ENCODE peak calls at places on chromosomes 2 and 18, in ten cellular contexts. C, J, H, K, V, T, R, A, L and Y are unnamed samples.

GRCh38 chr18:42414756-42415454 is 459.9 kb downstream of the PIK3C3 start:
- DNase-seq in C (no peak), J (peak; percentile 15), H (no peak), K (no peak), V (no peak), T (no peak), R (peak; percentile 94), A (no peak), L (no peak), Y (peak; percentile 2)

GRCh38 chr2:86046985-86047384 is 58.7 kb downstream of the POLR1A start:
- DNase-seq in C (no peak), J (no peak), H (no peak), K (no peak), V (no peak), T (no peak), R (no peak), A (no peak), L (no peak), Y (no peak)

GRCh38 chr2:219243291-219243761 is 1.9 kb downstream of the GLB1L start:
- DNase-seq in C (no peak), J (no peak), H (no peak), K (peak; percentile 72), V (no peak), T (no peak), R (no peak), A (no peak), L (no peak), Y (no peak)

GRCh38 chr2:230657906-230658305 is 54.7 kb upstream of the CAB39 start:
- DNase-seq in C (no peak), J (no peak), H (no peak), K (no peak), V (no peak), T (no peak), R (no peak), A (no peak), L (no peak), Y (no peak)

GRCh38 chr2:200788129-200788718 is 23.5 kb upstream of the BZW1 start:
- DNase-seq in C (no peak), J (peak; percentile 76), H (no peak), K (no peak), V (no peak), T (no peak), R (peak; percentile 81), A (no peak), L (no peak), Y (no peak)

GRCh38 chr2:122157158-122157557 is 401.7 kb downstream of the TSN start:
- DNase-seq in C (no peak), J (no peak), H (no peak), K (no peak), V (no peak), T (no peak), R (no peak), A (no peak), L (no peak), Y (no peak)

GRCh38 chr2:159758686-159759085 is 39.3 kb downstream of the CD302 start:
- DNase-seq in C (no peak), J (no peak), H (no peak), K (no peak), V (no peak), T (no peak), R (peak; percentile 30), A (no peak), L (no peak), Y (no peak)

GRCh38 chr2:24124003-24124585 is 825 bp downstream of the FAM228B start:
- DNase-seq in C (no peak), J (no peak), H (no peak), K (no peak), V (no peak), T (peak; percentile 92), R (peak; percentile 44), A (peak; percentile 90), L (no peak), Y (no peak)

GRCh38 chr2:239523147-239523943 is 122.5 kb upstream of the HDAC4 start:
- DNase-seq in C (no peak), J (no peak), H (no peak), K (no peak), V (no peak), T (no peak), R (no peak), A (no peak), L (no peak), Y (no peak)

GRCh38 chr2:226693521-226693920 is 106.1 kb downstream of the IRS1 start:
- DNase-seq in C (no peak), J (no peak), H (no peak), K (no peak), V (no peak), T (no peak), R (no peak), A (no peak), L (no peak), Y (no peak)

GRCh38 chr2:192124576-192124975 is 70.2 kb downstream of the TMEFF2 start:
- DNase-seq in C (no peak), J (no peak), H (no peak), K (no peak), V (no peak), T (no peak), R (peak; percentile 84), A (no peak), L (no peak), Y (no peak)

GRCh38 chr2:9139491-9140443 is 66.8 kb upstream of the ASAP2 start:
- DNase-seq in C (peak; percentile 23), J (no peak), H (peak; percentile 15), K (peak; percentile 81), V (peak; percentile 75), T (peak; percentile 85), R (peak; percentile 44), A (peak; percentile 88), L (peak; percentile 95), Y (no peak)

GRCh38 chr2:65431417-65432226 is 777 bp downstream of the SPRED2 start:
- DNase-seq in C (peak; percentile 66), J (no peak), H (peak; percentile 40), K (peak; percentile 73), V (peak; percentile 43), T (peak; percentile 85), R (peak; percentile 47), A (peak; percentile 89), L (peak; percentile 45), Y (no peak)

GRCh38 chr2:221716434-221717303 is 144.6 kb upstream of the EPHA4 start:
- DNase-seq in C (no peak), J (no peak), H (no peak), K (no peak), V (no peak), T (peak; percentile 34), R (peak; percentile 68), A (no peak), L (no peak), Y (no peak)

GRCh38 chr18:24611075-24611474 is 150.6 kb downstream of the HRH4 start:
- DNase-seq in C (no peak), J (no peak), H (no peak), K (no peak), V (no peak), T (peak; percentile 17), R (no peak), A (peak; percentile 50), L (no peak), Y (no peak)

GRCh38 chr2:100198461-100199230 is 56.3 kb upstream of the AFF3 start:
- DNase-seq in C (no peak), J (no peak), H (no peak), K (no peak), V (no peak), T (no peak), R (peak; percentile 42), A (no peak), L (no peak), Y (no peak)

GRCh38 chr2:166373951-166374350 is 1.8 kb downstream of the SCN9A start:
- DNase-seq in C (no peak), J (peak; percentile 80), H (no peak), K (no peak), V (no peak), T (peak; percentile 62), R (peak; percentile 74), A (no peak), L (no peak), Y (no peak)

GRCh38 chr2:132797551-132797950 is 127.5 kb upstream of the LYPD1 start:
- DNase-seq in C (no peak), J (peak; percentile 55), H (no peak), K (no peak), V (no peak), T (no peak), R (peak; percentile 64), A (no peak), L (no peak), Y (peak; percentile 5)

GRCh38 chr18:26865557-26865956 is at the start of gene AQP4:
- DNase-seq in C (no peak), J (no peak), H (no peak), K (no peak), V (peak; percentile 10), T (peak; percentile 44), R (no peak), A (no peak), L (no peak), Y (no peak)

GRCh38 chr18:250685-251084 is 17.2 kb downstream of the THOC1 start:
- DNase-seq in C (no peak), J (no peak), H (no peak), K (no peak), V (no peak), T (no peak), R (peak; percentile 43), A (no peak), L (no peak), Y (no peak)

GRCh38 chr2:203904022-203904421 is 32.5 kb upstream of the ICOS start:
- DNase-seq in C (no peak), J (no peak), H (no peak), K (no peak), V (no peak), T (no peak), R (no peak), A (no peak), L (no peak), Y (no peak)

GRCh38 chr2:238528953-238529781 is 102.4 kb downstream of the ASB1 start:
- DNase-seq in C (no peak), J (no peak), H (no peak), K (no peak), V (no peak), T (peak; percentile 89), R (peak; percentile 12), A (no peak), L (no peak), Y (no peak)

GRCh38 chr2:8543412-8544167 is 138.3 kb upstream of the ID2 start:
- DNase-seq in C (peak; percentile 65), J (peak; percentile 34), H (no peak), K (peak; percentile 82), V (no peak), T (peak; percentile 51), R (peak; percentile 92), A (no peak), L (no peak), Y (peak; percentile 14)

GRCh38 chr2:98582523-98582922 is 25.8 kb downstream of the COA5 start:
- DNase-seq in C (no peak), J (no peak), H (no peak), K (no peak), V (no peak), T (no peak), R (no peak), A (no peak), L (no peak), Y (no peak)

GRCh38 chr18:63899206-63899605 is 8.6 kb upstream of the SERPINB10 start:
- DNase-seq in C (no peak), J (no peak), H (no peak), K (no peak), V (no peak), T (no peak), R (no peak), A (no peak), L (no peak), Y (no peak)

GRCh38 chr2:170929686-170930050 is 615 bp downstream of the GORASP2 start:
- DNase-seq in C (no peak), J (no peak), H (no peak), K (peak; percentile 80), V (no peak), T (peak; percentile 44), R (peak; percentile 52), A (no peak), L (peak; percentile 27), Y (no peak)

GRCh38 chr2:163264376-163264775 is 425.8 kb upstream of the KCNH7 start:
- DNase-seq in C (no peak), J (peak; percentile 86), H (no peak), K (no peak), V (no peak), T (no peak), R (peak; percentile 51), A (no peak), L (no peak), Y (no peak)

GRCh38 chr2:232473467-232473890 is 14.2 kb downstream of the ECEL1 start:
- DNase-seq in C (no peak), J (peak; percentile 4), H (no peak), K (no peak), V (no peak), T (peak; percentile 94), R (no peak), A (no peak), L (no peak), Y (no peak)